ENCODE peak calls at places on chromosomes 6 and 20, in ten cellular contexts. M is neural progenitor cell, F is GM12878, Q is bronchial epithelial cell, V is ovary, X is A673, U is Panc1, N is heart right ventricle, O is breast epithelium, E is IMR-90. C is an unnamed sample. For H3K27me3 and H3K36me3, the result is how much of the 10 kb centered on the place peaks cover.

GRCh38 chr6:7108964-7109836 is 1.4 kb downstream of the RREB1 start:
- DNase-seq in M (peak), F (no peak), Q (peak), V (peak), X (peak), U (no peak), N (peak), O (peak), E (peak), C (no peak)

GRCh38 chr6:158233214-158233795 is 65.2 kb downstream of the GTF2H5 start:
- DNase-seq in M (peak), F (no peak), Q (no peak), V (no peak), X (no peak), U (no peak), N (no peak), O (no peak), E (no peak), C (no peak)

GRCh38 chr20:24643731-24644130 is 174.3 kb downstream of the SYNDIG1 start:
- DNase-seq in M (no peak), F (no peak), Q (no peak), V (no peak), X (no peak), U (no peak), N (no peak), O (no peak), E (no peak), C (no peak)

GRCh38 chr20:5714261-5715041 is 35.8 kb upstream of the SHLD1 start:
- DNase-seq in M (peak), F (no peak), Q (peak), V (no peak), X (no peak), U (no peak), N (no peak), O (peak), E (peak), C (peak)

GRCh38 chr20:9498322-9498721 is 16.1 kb upstream of the LAMP5 start:
- DNase-seq in M (no peak), F (no peak), Q (peak), V (no peak), X (no peak), U (no peak), N (no peak), O (no peak), E (peak), C (no peak)

GRCh38 chr6:154370545-154370944 is 13.9 kb upstream of the IPCEF1 start:
- DNase-seq in M (peak), F (no peak), Q (peak), V (no peak), X (peak), U (no peak), N (no peak), O (no peak), E (peak), C (no peak)

GRCh38 chr6:144127097-144127496 is 23.2 kb upstream of the STX11 start:
- DNase-seq in M (no peak), F (no peak), Q (no peak), V (no peak), X (no peak), U (no peak), N (no peak), O (no peak), E (no peak), C (no peak)

GRCh38 chr20:56689318-56689717 is 60.2 kb downstream of the TFAP2C start:
- DNase-seq in M (no peak), F (no peak), Q (peak), V (no peak), X (peak), U (no peak), N (no peak), O (peak), E (no peak), C (no peak)

GRCh38 chr20:1824177-1824576 is 71.0 kb upstream of the SIRPA start:
- DNase-seq in M (no peak), F (no peak), Q (no peak), V (no peak), X (no peak), U (no peak), N (no peak), O (no peak), E (no peak), C (no peak)

GRCh38 chr6:41175084-41175483 is 12.2 kb upstream of the TREM2 start:
- DNase-seq in M (no peak), F (no peak), Q (no peak), V (no peak), X (no peak), U (no peak), N (no peak), O (no peak), E (no peak), C (no peak)

GRCh38 chr6:3620937-3621336 is 130.6 kb downstream of the PXDC1 start:
- DNase-seq in M (no peak), F (no peak), Q (no peak), V (no peak), X (no peak), U (no peak), N (no peak), O (no peak), E (no peak), C (no peak)

GRCh38 chr6:3618300-3619041 is 133.0 kb downstream of the PXDC1 start:
- DNase-seq in M (no peak), F (no peak), Q (no peak), V (no peak), X (no peak), U (no peak), N (no peak), O (no peak), E (no peak), C (no peak)

GRCh38 chr6:3619201-3619600 is 132.3 kb downstream of the PXDC1 start:
- DNase-seq in M (no peak), F (no peak), Q (no peak), V (no peak), X (no peak), U (no peak), N (no peak), O (no peak), E (no peak), C (no peak)

GRCh38 chr6:3620389-3620788 is 131.1 kb downstream of the PXDC1 start:
- DNase-seq in M (no peak), F (no peak), Q (no peak), V (no peak), X (no peak), U (no peak), N (no peak), O (no peak), E (no peak), C (no peak)

GRCh38 chr6:3619800-3620199 is 131.7 kb downstream of the PXDC1 start:
- DNase-seq in M (no peak), F (no peak), Q (no peak), V (no peak), X (no peak), U (no peak), N (no peak), O (no peak), E (no peak), C (no peak)
- H3K27me3 ChIP-seq in M (under half), F (under half), Q (under half), V (under half), X (under half), U (under half), N (under half), O (under half), E (half or more), C (under half)

GRCh38 chr6:38387994-38388393 is 251.7 kb downstream of the BTBD9 start:
- DNase-seq in M (no peak), F (no peak), Q (no peak), V (no peak), X (peak), U (no peak), N (no peak), O (no peak), E (peak), C (no peak)

GRCh38 chr6:38391206-38391908 is 248.4 kb downstream of the BTBD9 start:
- DNase-seq in M (peak), F (no peak), Q (peak), V (no peak), X (no peak), U (peak), N (no peak), O (no peak), E (peak), C (peak)

GRCh38 chr6:38389875-38390274 is 249.9 kb downstream of the BTBD9 start:
- DNase-seq in M (no peak), F (no peak), Q (no peak), V (no peak), X (no peak), U (no peak), N (no peak), O (no peak), E (no peak), C (no peak)

GRCh38 chr6:38391909-38392614 is 247.7 kb downstream of the BTBD9 start:
- DNase-seq in M (no peak), F (no peak), Q (no peak), V (no peak), X (no peak), U (no peak), N (no peak), O (no peak), E (peak), C (no peak)

GRCh38 chr6:38387461-38387860 is 252.3 kb downstream of the BTBD9 start:
- DNase-seq in M (no peak), F (no peak), Q (no peak), V (no peak), X (no peak), U (no peak), N (no peak), O (no peak), E (no peak), C (no peak)
- TF ChIP-seq CTCF in M (no peak), F (no peak), Q (no peak), V (no peak), X (no peak), U (no peak), N (no peak), O (no peak), E (no peak), C (no peak)

GRCh38 chr6:163457637-163458561 is 43.4 kb downstream of the QKI start:
- DNase-seq in M (no peak), F (no peak), Q (peak), V (no peak), X (no peak), U (peak), N (no peak), O (no peak), E (peak), C (peak)

GRCh38 chr6:163459536-163459935 is 45.0 kb downstream of the QKI start:
- DNase-seq in M (no peak), F (no peak), Q (no peak), V (no peak), X (no peak), U (no peak), N (no peak), O (no peak), E (peak), C (no peak)

GRCh38 chr6:163461696-163462095 is 47.2 kb downstream of the QKI start:
- DNase-seq in M (no peak), F (no peak), Q (no peak), V (no peak), X (no peak), U (no peak), N (no peak), O (no peak), E (no peak), C (no peak)

GRCh38 chr6:163460307-163460782 is 45.8 kb downstream of the QKI start:
- DNase-seq in M (peak), F (peak), Q (peak), V (no peak), X (no peak), U (peak), N (no peak), O (no peak), E (peak), C (no peak)

DNA sequence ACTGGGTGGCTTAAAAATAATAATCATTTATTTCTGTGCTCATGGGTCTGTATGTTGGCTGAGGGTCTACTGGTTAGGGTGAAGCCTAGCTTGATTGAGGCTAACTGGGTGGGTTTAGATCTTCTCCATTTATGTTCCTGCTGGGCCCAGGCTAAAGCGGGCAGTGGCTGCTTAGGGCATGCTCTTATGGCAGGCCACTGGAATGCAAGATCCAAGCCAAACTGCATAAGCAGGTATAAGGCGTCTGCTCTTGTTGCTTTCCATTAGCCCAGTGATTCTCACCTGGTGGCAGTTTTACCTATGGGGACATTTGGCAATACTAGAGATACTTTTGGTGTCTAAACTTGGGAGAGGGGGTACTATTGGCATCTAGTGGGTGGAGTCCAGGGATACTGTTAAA is 44.5 kb downstream of the QKI start:
- DNase-seq in M (no peak), F (no peak), Q (no peak), V (no peak), X (no peak), U (no peak), N (no peak), O (no peak), E (no peak), C (no peak)
- H3K36me3 ChIP-seq in M (under half), F (under half), Q (under half), V (under half), X (under half), U (under half), N (under half), O (under half), E (under half), C (under half)

GRCh38 chr6:75952132-75952531 is 120.3 kb downstream of the IMPG1 start:
- DNase-seq in M (no peak), F (no peak), Q (no peak), V (no peak), X (no peak), U (no peak), N (no peak), O (no peak), E (no peak), C (no peak)
- H3K27me3 ChIP-seq in M (under half), F (under half), Q (under half), V (under half), X (under half), U (under half), N (under half), O (under half), E (under half), C (under half)

GRCh38 chr6:157013649-157014365 is 236.6 kb downstream of the ARID1B start:
- DNase-seq in M (peak), F (no peak), Q (no peak), V (no peak), X (no peak), U (no peak), N (no peak), O (no peak), E (no peak), C (no peak)

GRCh38 chr6:157008568-157008967 is 231.4 kb downstream of the ARID1B start:
- DNase-seq in M (no peak), F (no peak), Q (no peak), V (no peak), X (no peak), U (no peak), N (no peak), O (no peak), E (no peak), C (no peak)

GRCh38 chr6:157017022-157017421 is 239.8 kb downstream of the ARID1B start:
- DNase-seq in M (no peak), F (no peak), Q (no peak), V (no peak), X (no peak), U (no peak), N (no peak), O (no peak), E (no peak), C (no peak)

GRCh38 chr6:157014871-157015270 is 237.7 kb downstream of the ARID1B start:
- DNase-seq in M (no peak), F (no peak), Q (no peak), V (no peak), X (no peak), U (no peak), N (no peak), O (no peak), E (no peak), C (no peak)

DNA sequence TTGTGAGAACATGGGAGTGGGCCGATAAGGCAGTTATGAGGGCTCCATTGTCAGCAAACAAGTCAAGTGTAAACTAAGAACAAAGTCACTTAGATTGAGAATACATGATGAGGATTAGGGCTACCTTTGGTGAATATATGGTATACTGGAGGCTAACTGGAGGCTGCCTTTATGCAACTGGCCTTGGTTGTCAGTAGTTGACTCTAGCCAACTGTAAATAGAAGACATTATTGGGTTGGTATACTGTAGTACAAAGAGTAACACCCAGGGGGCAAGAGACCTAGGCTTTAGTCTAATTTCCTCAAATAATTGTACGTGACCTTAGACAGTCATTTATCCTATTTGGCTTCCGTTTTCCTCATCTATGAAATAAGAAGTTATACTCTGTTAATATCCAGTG is 235.2 kb downstream of the ARID1B start:
- DNase-seq in M (no peak), F (no peak), Q (no peak), V (no peak), X (no peak), U (no peak), N (no peak), O (no peak), E (no peak), C (no peak)
- TF ChIP-seq CTCF in M (no peak), F (no peak), Q (no peak), V (no peak), X (no peak), U (no peak), N (no peak), O (no peak), E (no peak), C (no peak)

GRCh38 chr20:50854512-50855249 is 59.8 kb downstream of the BCAS4 start:
- DNase-seq in M (no peak), F (no peak), Q (no peak), V (no peak), X (no peak), U (no peak), N (no peak), O (no peak), E (no peak), C (no peak)
- H3K36me3 ChIP-seq in M (under half), F (under half), Q (under half), V (under half), X (under half), U (under half), N (under half), O (under half), E (under half), C (under half)

GRCh38 chr6:33885121-33886057 is 81.6 kb upstream of the MLN start:
- DNase-seq in M (no peak), F (no peak), Q (peak), V (no peak), X (no peak), U (peak), N (no peak), O (no peak), E (peak), C (peak)
- H3K27me3 ChIP-seq in M (under half), F (under half), Q (under half), V (under half), X (under half), U (under half), N (under half), O (under half), E (under half), C (under half)

GRCh38 chr20:47664068-47664437 is 121.2 kb downstream of the SULF2 start:
- DNase-seq in M (no peak), F (no peak), Q (no peak), V (no peak), X (no peak), U (no peak), N (no peak), O (no peak), E (no peak), C (no peak)
- TF ChIP-seq CTCF in M (no peak), F (no peak), Q (no peak), V (no peak), X (no peak), U (no peak), N (peak), O (no peak), E (no peak), C (no peak)

DNA sequence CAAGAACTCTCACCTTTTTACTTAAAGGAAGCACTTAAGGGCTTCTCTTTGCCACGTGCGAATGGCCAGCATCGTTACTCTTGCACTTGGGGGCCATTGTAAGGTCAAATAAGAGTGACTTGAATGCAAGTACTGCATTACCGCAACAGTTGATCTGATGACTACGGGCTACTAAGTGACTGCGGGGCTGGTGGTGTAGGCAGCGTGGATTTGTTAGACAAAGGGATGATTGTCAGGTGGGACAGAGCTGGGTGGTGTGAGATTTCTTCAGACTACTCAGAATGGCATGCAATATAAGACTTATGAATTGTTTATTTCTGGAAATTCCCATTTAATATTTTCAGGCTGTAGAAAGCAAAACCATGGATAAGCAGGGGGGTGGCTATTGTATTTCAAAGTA is 199.7 kb upstream of the UST start:
- DNase-seq in M (no peak), F (no peak), Q (no peak), V (no peak), X (no peak), U (no peak), N (no peak), O (no peak), E (no peak), C (no peak)
- H3K36me3 ChIP-seq in M (under half), F (under half), Q (under half), V (under half), X (under half), U (under half), N (half or more), O (under half), E (under half), C (under half)

DNA sequence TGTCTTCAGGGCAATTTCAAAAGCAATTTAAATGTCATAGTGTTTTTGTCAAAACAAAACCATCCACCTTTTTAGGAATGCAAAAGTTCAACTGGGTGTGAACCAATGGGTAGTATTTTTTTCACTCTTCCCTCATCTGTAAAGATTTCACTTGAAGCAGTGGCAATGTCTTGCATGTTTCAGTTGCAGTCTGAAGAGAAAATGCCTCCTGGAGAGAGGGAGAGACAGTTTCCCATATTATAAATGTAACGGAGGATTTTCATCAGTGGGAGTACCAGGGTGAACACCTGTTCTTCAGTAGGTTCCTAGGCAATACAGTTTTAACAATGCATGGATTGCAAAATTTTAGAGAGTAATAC is 3.3 kb downstream of the FOXQ1 start:
- DNase-seq in M (no peak), F (no peak), Q (no peak), V (no peak), X (no peak), U (no peak), N (no peak), O (no peak), E (no peak), C (no peak)
- H3K27me3 ChIP-seq in M (half or more), F (under half), Q (under half), V (under half), X (half or more), U (under half), N (half or more), O (half or more), E (half or more), C (under half)

C was measured in kidney epithelial cell.